ENCODE peak calls at places on chromosomes 4 and X, in ten cellular contexts. One of them, this sample, is unnamed.

GRCh38 chrX:16869393-16870094 is 618 bp downstream of the RBBP7 start:
- DNase-seq in cardiac muscle cell: peak; percentile 75
- DNase-seq in non-pigmented ciliary epithelial cell: no peak
- DNase-seq in stromal cell of bone marrow: no peak
- DNase-seq in EL: peak; percentile 42
- DNase-seq in stimulated activated CD4-positive, alpha-beta T cell treated with anti-CD3 and anti-CD28 coated beads, Interleukin-15, amount 100 ng/mL, for 24 hours: peak; percentile 67
- DNase-seq in GM04504: no peak
- DNase-seq in fibroblast of the aortic adventitia: no peak
- DNase-seq in HEK293T: peak; percentile 71
- DNase-seq in BJ: no peak
- DNase-seq in this sample: peak; percentile 59

GRCh38 chr4:17884063-17884462 is 73.3 kb downstream of the NCAPG start:
- DNase-seq in cardiac muscle cell: no peak
- DNase-seq in non-pigmented ciliary epithelial cell: no peak
- DNase-seq in stromal cell of bone marrow: peak; percentile 3
- DNase-seq in EL: peak; percentile 2
- DNase-seq in stimulated activated CD4-positive, alpha-beta T cell treated with anti-CD3 and anti-CD28 coated beads, Interleukin-15, amount 100 ng/mL, for 24 hours: no peak
- DNase-seq in GM04504: peak; percentile 4
- DNase-seq in fibroblast of the aortic adventitia: peak; percentile 31
- DNase-seq in HEK293T: no peak
- DNase-seq in BJ: peak; percentile 2
- DNase-seq in this sample: no peak

GRCh38 chr4:14225683-14226207 is 598.2 kb upstream of the BOD1L1 start:
- DNase-seq in cardiac muscle cell: no peak
- DNase-seq in non-pigmented ciliary epithelial cell: no peak
- DNase-seq in stromal cell of bone marrow: no peak
- DNase-seq in EL: no peak
- DNase-seq in stimulated activated CD4-positive, alpha-beta T cell treated with anti-CD3 and anti-CD28 coated beads, Interleukin-15, amount 100 ng/mL, for 24 hours: no peak
- DNase-seq in GM04504: no peak
- DNase-seq in fibroblast of the aortic adventitia: no peak
- DNase-seq in HEK293T: no peak
- DNase-seq in BJ: no peak
- DNase-seq in this sample: no peak

GRCh38 chr4:52823478-52824092 is 38.5 kb upstream of the RASL11B start:
- DNase-seq in cardiac muscle cell: no peak
- DNase-seq in non-pigmented ciliary epithelial cell: no peak
- DNase-seq in stromal cell of bone marrow: no peak
- DNase-seq in EL: no peak
- DNase-seq in stimulated activated CD4-positive, alpha-beta T cell treated with anti-CD3 and anti-CD28 coated beads, Interleukin-15, amount 100 ng/mL, for 24 hours: no peak
- DNase-seq in GM04504: no peak
- DNase-seq in fibroblast of the aortic adventitia: no peak
- DNase-seq in HEK293T: no peak
- DNase-seq in BJ: no peak
- DNase-seq in this sample: peak; percentile 8

GRCh38 chrX:154378059-154378798 is 866 bp upstream of the EMD start:
- DNase-seq in cardiac muscle cell: no peak
- DNase-seq in non-pigmented ciliary epithelial cell: no peak
- DNase-seq in stromal cell of bone marrow: no peak
- DNase-seq in EL: peak; percentile 66
- DNase-seq in stimulated activated CD4-positive, alpha-beta T cell treated with anti-CD3 and anti-CD28 coated beads, Interleukin-15, amount 100 ng/mL, for 24 hours: peak; percentile 96
- DNase-seq in GM04504: no peak
- DNase-seq in fibroblast of the aortic adventitia: no peak
- DNase-seq in HEK293T: no peak
- DNase-seq in BJ: no peak
- DNase-seq in this sample: peak; percentile 45

GRCh38 chr4:5054532-5054931 is 3.3 kb downstream of the STK32B start:
- DNase-seq in cardiac muscle cell: no peak
- DNase-seq in non-pigmented ciliary epithelial cell: no peak
- DNase-seq in stromal cell of bone marrow: no peak
- DNase-seq in EL: no peak
- DNase-seq in stimulated activated CD4-positive, alpha-beta T cell treated with anti-CD3 and anti-CD28 coated beads, Interleukin-15, amount 100 ng/mL, for 24 hours: no peak
- DNase-seq in GM04504: no peak
- DNase-seq in fibroblast of the aortic adventitia: no peak
- DNase-seq in HEK293T: no peak
- DNase-seq in BJ: no peak
- DNase-seq in this sample: no peak

GRCh38 chr4:113181289-113182007 is 132.0 kb downstream of the ANK2 start:
- DNase-seq in cardiac muscle cell: peak; percentile 59
- DNase-seq in non-pigmented ciliary epithelial cell: no peak
- DNase-seq in stromal cell of bone marrow: no peak
- DNase-seq in EL: no peak
- DNase-seq in stimulated activated CD4-positive, alpha-beta T cell treated with anti-CD3 and anti-CD28 coated beads, Interleukin-15, amount 100 ng/mL, for 24 hours: no peak
- DNase-seq in GM04504: no peak
- DNase-seq in fibroblast of the aortic adventitia: no peak
- DNase-seq in HEK293T: no peak
- DNase-seq in BJ: no peak
- DNase-seq in this sample: no peak

GRCh38 chr4:145819246-145820181 is 119.1 kb downstream of the ZNF827 start:
- DNase-seq in cardiac muscle cell: no peak
- DNase-seq in non-pigmented ciliary epithelial cell: no peak
- DNase-seq in stromal cell of bone marrow: no peak
- DNase-seq in EL: no peak
- DNase-seq in stimulated activated CD4-positive, alpha-beta T cell treated with anti-CD3 and anti-CD28 coated beads, Interleukin-15, amount 100 ng/mL, for 24 hours: no peak
- DNase-seq in GM04504: no peak
- DNase-seq in fibroblast of the aortic adventitia: no peak
- DNase-seq in HEK293T: no peak
- DNase-seq in BJ: no peak
- DNase-seq in this sample: no peak